ENCODE peak calls at places on chromosomes 2 and 18, in four cellular contexts. One of them, this sample, is unnamed. For H3K9me3, the result is how much of the 10 kb centered on the place peaks cover.

GRCh38 chr2:127098711-127099110 is 8.2 kb downstream of the BIN1 start:
- DNase-seq in CD8-positive, alpha-beta T cell: no peak
- DNase-seq in A549: no peak
- DNase-seq in heart left ventricle: no peak
- DNase-seq in this sample: no peak

GRCh38 chr18:23158058-23158457 is 22.8 kb downstream of the CABLES1 start:
- DNase-seq in A549: no peak
- DNase-seq in heart left ventricle: no peak
- DNase-seq in CD8-positive, alpha-beta T cell: no peak
- DNase-seq in this sample: no peak

GRCh38 chr2:241811952-241812729 is 3.1 kb downstream of the NEU4 start:
- DNase-seq in heart left ventricle: peak
- DNase-seq in CD8-positive, alpha-beta T cell: no peak
- DNase-seq in A549: no peak
- DNase-seq in this sample: no peak

GRCh38 chr2:188853307-188853706 is 120.9 kb upstream of the COL3A1 start:
- DNase-seq in heart left ventricle: no peak
- DNase-seq in A549: no peak
- DNase-seq in CD8-positive, alpha-beta T cell: no peak
- DNase-seq in this sample: no peak

GRCh38 chr2:46008082-46008870 is 288.9 kb upstream of the EPAS1 start:
- DNase-seq in heart left ventricle: no peak
- DNase-seq in A549: no peak
- DNase-seq in CD8-positive, alpha-beta T cell: no peak
- DNase-seq in this sample: no peak

GRCh38 chr18:55012041-55012440 is 52.8 kb upstream of the CCDC68 start:
- DNase-seq in CD8-positive, alpha-beta T cell: no peak
- DNase-seq in heart left ventricle: no peak
- DNase-seq in A549: no peak
- DNase-seq in this sample: no peak

GRCh38 chr2:14975401-14975800 is 342.9 kb downstream of the LRATD1 start:
- DNase-seq in CD8-positive, alpha-beta T cell: no peak
- DNase-seq in heart left ventricle: no peak
- DNase-seq in A549: no peak
- DNase-seq in this sample: no peak

GRCh38 chr2:155368934-155369333 is 670.4 kb downstream of the KCNJ3 start:
- DNase-seq in A549: no peak
- DNase-seq in heart left ventricle: no peak
- DNase-seq in CD8-positive, alpha-beta T cell: no peak
- DNase-seq in this sample: no peak

GRCh38 chr18:67651438-67651837 is 134.9 kb upstream of the DSEL start:
- DNase-seq in heart left ventricle: no peak
- DNase-seq in A549: no peak
- DNase-seq in CD8-positive, alpha-beta T cell: no peak
- DNase-seq in this sample: no peak

GRCh38 chr2:54597153-54597827 is 126.2 kb upstream of the EML6 start:
- DNase-seq in CD8-positive, alpha-beta T cell: no peak
- DNase-seq in heart left ventricle: peak
- DNase-seq in A549: no peak
- DNase-seq in this sample: no peak

GRCh38 chr18:26575865-26576217 is 27.5 kb upstream of the KCTD1 start:
- DNase-seq in heart left ventricle: no peak
- DNase-seq in A549: peak
- DNase-seq in CD8-positive, alpha-beta T cell: no peak
- DNase-seq in this sample: no peak

GRCh38 chr18:56233595-56233994 is 404.8 kb downstream of the TXNL1 start:
- DNase-seq in A549: no peak
- DNase-seq in CD8-positive, alpha-beta T cell: no peak
- DNase-seq in heart left ventricle: no peak
- DNase-seq in this sample: no peak

GRCh38 chr2:134727385-134727784 is 8.6 kb upstream of the TMEM163 start:
- DNase-seq in A549: no peak
- DNase-seq in CD8-positive, alpha-beta T cell: no peak
- DNase-seq in heart left ventricle: no peak
- DNase-seq in this sample: no peak

GRCh38 chr2:68912732-68913131 is 40.0 kb downstream of the GKN2 start:
- DNase-seq in A549: no peak
- DNase-seq in heart left ventricle: no peak
- DNase-seq in CD8-positive, alpha-beta T cell: no peak
- DNase-seq in this sample: peak

GRCh38 chr2:238412067-238412767 is 14.5 kb upstream of the ASB1 start:
- DNase-seq in CD8-positive, alpha-beta T cell: no peak
- DNase-seq in A549: no peak
- DNase-seq in heart left ventricle: no peak
- DNase-seq in this sample: no peak

GRCh38 chr2:53827398-53828175 is 32.2 kb downstream of the GPR75 start:
- DNase-seq in A549: no peak
- DNase-seq in CD8-positive, alpha-beta T cell: no peak
- DNase-seq in heart left ventricle: no peak
- DNase-seq in this sample: no peak

GRCh38 chr2:85111819-85112281 is 21.3 kb upstream of the TCF7L1 start:
- DNase-seq in A549: no peak
- DNase-seq in CD8-positive, alpha-beta T cell: no peak
- DNase-seq in heart left ventricle: no peak
- DNase-seq in this sample: no peak

GRCh38 chr2:25927357-25927756 is 49.1 kb upstream of the ASXL2 start:
- DNase-seq in A549: no peak
- DNase-seq in heart left ventricle: no peak
- DNase-seq in CD8-positive, alpha-beta T cell: no peak
- DNase-seq in this sample: no peak

GRCh38 chr2:171923206-171923605 is 945 bp downstream of the HAT1 start:
- DNase-seq in CD8-positive, alpha-beta T cell: no peak
- DNase-seq in A549: no peak
- DNase-seq in heart left ventricle: no peak
- DNase-seq in this sample: no peak

GRCh38 chr18:55833543-55833942 is 245.6 kb upstream of the TCF4 start:
- DNase-seq in heart left ventricle: no peak
- DNase-seq in A549: peak
- DNase-seq in CD8-positive, alpha-beta T cell: no peak
- DNase-seq in this sample: no peak

GRCh38 chr2:213317929-213318328 is 33.7 kb downstream of the SPAG16 start:
- DNase-seq in CD8-positive, alpha-beta T cell: no peak
- DNase-seq in heart left ventricle: no peak
- DNase-seq in A549: no peak
- DNase-seq in this sample: no peak

GRCh38 chr2:33598472-33599174 is 476 bp downstream of the FAM98A start:
- DNase-seq in CD8-positive, alpha-beta T cell: peak
- DNase-seq in heart left ventricle: no peak
- DNase-seq in A549: peak
- DNase-seq in this sample: peak

GRCh38 chr2:233832414-233832813 is 21.9 kb downstream of the HJURP start:
- DNase-seq in A549: no peak
- DNase-seq in CD8-positive, alpha-beta T cell: no peak
- DNase-seq in heart left ventricle: no peak
- DNase-seq in this sample: no peak

DNA sequence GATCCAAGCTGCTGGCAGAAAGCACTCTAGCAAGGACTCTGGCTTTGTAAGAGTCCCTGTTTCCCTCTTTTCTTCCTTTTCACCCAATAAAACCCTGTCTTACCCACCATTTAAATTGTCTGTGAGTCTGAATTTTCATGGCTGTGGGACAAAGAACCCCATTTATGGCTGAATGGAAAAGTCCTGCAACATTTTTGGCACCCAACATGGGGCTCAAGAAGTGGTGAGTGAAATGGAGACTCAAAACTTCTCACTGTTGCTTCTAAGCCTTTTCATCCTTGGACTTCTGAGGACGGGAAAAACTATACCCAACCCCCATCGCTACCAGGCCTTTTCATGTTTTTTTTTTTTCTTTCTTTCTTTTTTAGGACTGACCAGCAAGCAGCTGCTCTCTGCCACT is 329.5 kb upstream of the CWC22 start:
- DNase-seq in A549: no peak
- DNase-seq in heart left ventricle: no peak
- DNase-seq in CD8-positive, alpha-beta T cell: no peak
- DNase-seq in this sample: no peak
- H3K9me3 ChIP-seq in A549: under half
- H3K9me3 ChIP-seq in heart left ventricle: half or more
- H3K9me3 ChIP-seq in CD8-positive, alpha-beta T cell: under half
- H3K9me3 ChIP-seq in this sample: under half

GRCh38 chr2:41495050-41495449 is 552.8 kb upstream of the PKDCC start:
- DNase-seq in heart left ventricle: no peak
- DNase-seq in A549: no peak
- DNase-seq in CD8-positive, alpha-beta T cell: no peak
- DNase-seq in this sample: no peak

GRCh38 chr2:41498791-41499190 is 549.0 kb upstream of the PKDCC start:
- DNase-seq in CD8-positive, alpha-beta T cell: no peak
- DNase-seq in heart left ventricle: no peak
- DNase-seq in A549: no peak
- DNase-seq in this sample: no peak

GRCh38 chr2:41502752-41503151 is 545.1 kb upstream of the PKDCC start:
- DNase-seq in A549: no peak
- DNase-seq in heart left ventricle: no peak
- DNase-seq in CD8-positive, alpha-beta T cell: no peak
- DNase-seq in this sample: no peak

GRCh38 chr2:41500895-41501294 is 546.9 kb upstream of the PKDCC start:
- DNase-seq in CD8-positive, alpha-beta T cell: no peak
- DNase-seq in A549: no peak
- DNase-seq in heart left ventricle: no peak
- DNase-seq in this sample: no peak

GRCh38 chr2:41496908-41497307 is 550.9 kb upstream of the PKDCC start:
- DNase-seq in A549: no peak
- DNase-seq in heart left ventricle: no peak
- DNase-seq in CD8-positive, alpha-beta T cell: no peak
- DNase-seq in this sample: no peak
- H3K9me3 ChIP-seq in A549: under half
- H3K9me3 ChIP-seq in heart left ventricle: half or more
- H3K9me3 ChIP-seq in CD8-positive, alpha-beta T cell: under half
- H3K9me3 ChIP-seq in this sample: under half

GRCh38 chr18:76747676-76748075 is 74.7 kb upstream of the ZNF236 start:
- DNase-seq in A549: no peak
- DNase-seq in CD8-positive, alpha-beta T cell: no peak
- DNase-seq in heart left ventricle: no peak
- DNase-seq in this sample: no peak
- H3K9me3 ChIP-seq in A549: under half
- H3K9me3 ChIP-seq in CD8-positive, alpha-beta T cell: under half
- H3K9me3 ChIP-seq in heart left ventricle: under half
- H3K9me3 ChIP-seq in this sample: under half

GRCh38 chr2:116810645-116811044 is 1003.8 kb upstream of the DDX18 start:
- DNase-seq in A549: no peak
- DNase-seq in CD8-positive, alpha-beta T cell: no peak
- DNase-seq in heart left ventricle: no peak
- DNase-seq in this sample: no peak

GRCh38 chr2:116810071-116810470 is 1004.4 kb upstream of the DDX18 start:
- DNase-seq in CD8-positive, alpha-beta T cell: no peak
- DNase-seq in A549: no peak
- DNase-seq in heart left ventricle: no peak
- DNase-seq in this sample: no peak

GRCh38 chr2:116804901-116805300 is 1009.6 kb upstream of the DDX18 start:
- DNase-seq in heart left ventricle: no peak
- DNase-seq in A549: no peak
- DNase-seq in CD8-positive, alpha-beta T cell: no peak
- DNase-seq in this sample: no peak

DNA sequence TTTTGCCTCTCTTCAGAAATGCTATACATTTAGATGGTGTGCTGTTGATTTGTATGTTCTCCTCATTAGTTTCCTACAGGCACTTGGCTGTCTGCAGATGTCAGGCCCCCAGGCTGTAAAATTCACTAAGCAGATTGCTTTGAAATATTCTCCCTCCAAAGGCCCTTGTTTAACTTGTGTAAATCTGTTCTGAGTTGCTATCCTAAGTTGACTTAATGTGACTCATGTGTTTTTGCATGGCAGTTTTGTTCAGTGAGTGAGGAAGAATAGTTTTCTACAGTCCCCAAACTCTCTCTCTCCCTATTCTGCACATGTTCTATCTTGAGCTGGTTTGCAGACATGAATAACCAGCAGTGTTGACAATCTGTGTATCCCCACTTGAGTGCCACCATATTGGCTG is 1005.4 kb upstream of the DDX18 start:
- DNase-seq in A549: no peak
- DNase-seq in CD8-positive, alpha-beta T cell: no peak
- DNase-seq in heart left ventricle: no peak
- DNase-seq in this sample: no peak
- H3K9me3 ChIP-seq in A549: under half
- H3K9me3 ChIP-seq in CD8-positive, alpha-beta T cell: under half
- H3K9me3 ChIP-seq in heart left ventricle: under half
- H3K9me3 ChIP-seq in this sample: under half

GRCh38 chr2:228878138-228878537 is 392.9 kb downstream of the PID1 start:
- DNase-seq in A549: no peak
- DNase-seq in CD8-positive, alpha-beta T cell: no peak
- DNase-seq in heart left ventricle: no peak
- DNase-seq in this sample: no peak
- H3K9me3 ChIP-seq in A549: under half
- H3K9me3 ChIP-seq in CD8-positive, alpha-beta T cell: under half
- H3K9me3 ChIP-seq in heart left ventricle: under half
- H3K9me3 ChIP-seq in this sample: under half

GRCh38 chr2:4780679-4781078 is 911.5 kb upstream of the SOX11 start:
- DNase-seq in CD8-positive, alpha-beta T cell: no peak
- DNase-seq in A549: no peak
- DNase-seq in heart left ventricle: no peak
- DNase-seq in this sample: no peak
- H3K9me3 ChIP-seq in CD8-positive, alpha-beta T cell: under half
- H3K9me3 ChIP-seq in A549: under half
- H3K9me3 ChIP-seq in heart left ventricle: under half
- H3K9me3 ChIP-seq in this sample: under half

GRCh38 chr2:89811295-89811694 is 1119.8 kb downstream of the RPIA start:
- DNase-seq in A549: no peak
- DNase-seq in heart left ventricle: no peak
- DNase-seq in CD8-positive, alpha-beta T cell: no peak
- DNase-seq in this sample: no peak
- H3K9me3 ChIP-seq in A549: under half
- H3K9me3 ChIP-seq in heart left ventricle: half or more
- H3K9me3 ChIP-seq in CD8-positive, alpha-beta T cell: under half
- H3K9me3 ChIP-seq in this sample: under half

GRCh38 chr18:35311506-35311905 is 21.5 kb upstream of the ZSCAN30 start:
- DNase-seq in A549: no peak
- DNase-seq in heart left ventricle: no peak
- DNase-seq in CD8-positive, alpha-beta T cell: no peak
- DNase-seq in this sample: no peak
- H3K9me3 ChIP-seq in A549: half or more
- H3K9me3 ChIP-seq in heart left ventricle: half or more
- H3K9me3 ChIP-seq in CD8-positive, alpha-beta T cell: under half
- H3K9me3 ChIP-seq in this sample: under half

GRCh38 chr18:13916559-13916958 is 1.2 kb upstream of the MC2R start:
- DNase-seq in A549: no peak
- DNase-seq in heart left ventricle: no peak
- DNase-seq in CD8-positive, alpha-beta T cell: no peak
- DNase-seq in this sample: no peak

GRCh38 chr18:13914756-13915155 is 580 bp downstream of the MC2R start:
- DNase-seq in CD8-positive, alpha-beta T cell: no peak
- DNase-seq in heart left ventricle: no peak
- DNase-seq in A549: no peak
- DNase-seq in this sample: no peak

GRCh38 chr18:13917401-13917800 is 2.1 kb upstream of the MC2R start:
- DNase-seq in CD8-positive, alpha-beta T cell: no peak
- DNase-seq in A549: no peak
- DNase-seq in heart left ventricle: no peak
- DNase-seq in this sample: no peak

GRCh38 chr18:13915391-13915790 is at the start of gene MC2R:
- DNase-seq in CD8-positive, alpha-beta T cell: no peak
- DNase-seq in A549: no peak
- DNase-seq in heart left ventricle: no peak
- DNase-seq in this sample: no peak

GRCh38 chr18:13915973-13916372 is 637 bp upstream of the MC2R start:
- DNase-seq in heart left ventricle: no peak
- DNase-seq in A549: no peak
- DNase-seq in CD8-positive, alpha-beta T cell: no peak
- DNase-seq in this sample: no peak
- H3K9me3 ChIP-seq in heart left ventricle: under half
- H3K9me3 ChIP-seq in A549: under half
- H3K9me3 ChIP-seq in CD8-positive, alpha-beta T cell: under half
- H3K9me3 ChIP-seq in this sample: under half